ENCODE peak calls at places on chromosome 5, in five cellular contexts. One of them, this sample, is unnamed.

GRCh38 chr5:171832775-171833174 is 47.2 kb downstream of the SMIM23 start:
- DNase-seq in fibroblast of lung: no peak
- DNase-seq in HL-60: no peak
- DNase-seq in lower lobe of right lung: no peak
- DNase-seq in heart left ventricle: no peak
- DNase-seq in this sample: no peak

GRCh38 chr5:140800816-140801493 is at the start of gene PCDHA3:
- DNase-seq in fibroblast of lung: peak
- DNase-seq in HL-60: no peak
- DNase-seq in lower lobe of right lung: no peak
- DNase-seq in heart left ventricle: no peak
- DNase-seq in this sample: no peak

GRCh38 chr5:181223041-181223728 is at the start of gene TRIM41:
- DNase-seq in fibroblast of lung: peak
- DNase-seq in HL-60: peak
- DNase-seq in lower lobe of right lung: peak
- DNase-seq in heart left ventricle: peak
- DNase-seq in this sample: peak

GRCh38 chr5:1481266-1481998 is 36.2 kb upstream of the SLC6A3 start:
- DNase-seq in fibroblast of lung: no peak
- DNase-seq in HL-60: no peak
- DNase-seq in lower lobe of right lung: no peak
- DNase-seq in heart left ventricle: no peak
- DNase-seq in this sample: no peak

GRCh38 chr5:157100140-157100679 is 8.6 kb downstream of the HAVCR2 start:
- DNase-seq in fibroblast of lung: peak
- DNase-seq in HL-60: peak
- DNase-seq in lower lobe of right lung: no peak
- DNase-seq in heart left ventricle: no peak
- DNase-seq in this sample: peak

GRCh38 chr5:34011521-34011920 is 3.7 kb upstream of the AMACR start:
- DNase-seq in fibroblast of lung: peak
- DNase-seq in HL-60: no peak
- DNase-seq in lower lobe of right lung: no peak
- DNase-seq in heart left ventricle: no peak
- DNase-seq in this sample: no peak

GRCh38 chr5:1075555-1075881 is 36.3 kb downstream of the SLC12A7 start:
- DNase-seq in fibroblast of lung: no peak
- DNase-seq in HL-60: no peak
- DNase-seq in lower lobe of right lung: no peak
- DNase-seq in heart left ventricle: no peak
- DNase-seq in this sample: no peak

GRCh38 chr5:169652057-169652456 is 15.0 kb downstream of the DOCK2 start:
- DNase-seq in fibroblast of lung: no peak
- DNase-seq in HL-60: no peak
- DNase-seq in lower lobe of right lung: no peak
- DNase-seq in heart left ventricle: peak
- DNase-seq in this sample: no peak

GRCh38 chr5:90939208-90939607 is 380.6 kb downstream of the ADGRV1 start:
- DNase-seq in fibroblast of lung: peak
- DNase-seq in HL-60: no peak
- DNase-seq in lower lobe of right lung: no peak
- DNase-seq in heart left ventricle: no peak
- DNase-seq in this sample: no peak

GRCh38 chr5:67290620-67291019 is 94.0 kb upstream of the CD180 start:
- DNase-seq in fibroblast of lung: peak
- DNase-seq in HL-60: no peak
- DNase-seq in lower lobe of right lung: no peak
- DNase-seq in heart left ventricle: no peak
- DNase-seq in this sample: no peak

GRCh38 chr5:53381-54174 is 38.4 kb upstream of the PLEKHG4B start:
- DNase-seq in fibroblast of lung: peak
- DNase-seq in HL-60: no peak
- DNase-seq in lower lobe of right lung: no peak
- DNase-seq in heart left ventricle: peak
- DNase-seq in this sample: no peak

GRCh38 chr5:67680109-67680508 is 483.5 kb upstream of the CD180 start:
- DNase-seq in fibroblast of lung: no peak
- DNase-seq in HL-60: no peak
- DNase-seq in lower lobe of right lung: no peak
- DNase-seq in heart left ventricle: no peak
- DNase-seq in this sample: no peak

GRCh38 chr5:143896471-143896870 is 84.5 kb downstream of the HMHB1 start:
- DNase-seq in fibroblast of lung: no peak
- DNase-seq in HL-60: no peak
- DNase-seq in lower lobe of right lung: no peak
- DNase-seq in heart left ventricle: no peak
- DNase-seq in this sample: no peak

GRCh38 chr5:56861893-56862485 is 46.6 kb downstream of the MAP3K1 start:
- DNase-seq in fibroblast of lung: no peak
- DNase-seq in HL-60: no peak
- DNase-seq in lower lobe of right lung: no peak
- DNase-seq in heart left ventricle: no peak
- DNase-seq in this sample: no peak

GRCh38 chr5:157177935-157178334 is 2.7 kb upstream of the ITK start:
- DNase-seq in fibroblast of lung: no peak
- DNase-seq in HL-60: no peak
- DNase-seq in lower lobe of right lung: no peak
- DNase-seq in heart left ventricle: no peak
- DNase-seq in this sample: no peak

GRCh38 chr5:32182463-32183081 is 8.5 kb upstream of the GOLPH3 start:
- DNase-seq in fibroblast of lung: no peak
- DNase-seq in HL-60: no peak
- DNase-seq in lower lobe of right lung: no peak
- DNase-seq in heart left ventricle: no peak
- DNase-seq in this sample: no peak

GRCh38 chr5:172534229-172535169 is 80.2 kb upstream of the SH3PXD2B start:
- DNase-seq in fibroblast of lung: peak
- DNase-seq in HL-60: no peak
- DNase-seq in lower lobe of right lung: no peak
- DNase-seq in heart left ventricle: peak
- DNase-seq in this sample: no peak

GRCh38 chr5:40502736-40503135 is 177.0 kb upstream of the PTGER4 start:
- DNase-seq in fibroblast of lung: no peak
- DNase-seq in HL-60: no peak
- DNase-seq in lower lobe of right lung: no peak
- DNase-seq in heart left ventricle: no peak
- DNase-seq in this sample: no peak

GRCh38 chr5:151063136-151063544 is 17.7 kb downstream of the TNIP1 start:
- DNase-seq in fibroblast of lung: peak
- DNase-seq in HL-60: no peak
- DNase-seq in lower lobe of right lung: no peak
- DNase-seq in heart left ventricle: peak
- DNase-seq in this sample: no peak

GRCh38 chr5:162817381-162817780 is 620.0 kb upstream of the CCNG1 start:
- DNase-seq in fibroblast of lung: no peak
- DNase-seq in HL-60: no peak
- DNase-seq in lower lobe of right lung: no peak
- DNase-seq in heart left ventricle: no peak
- DNase-seq in this sample: no peak

GRCh38 chr5:89498699-89499098 is 615.7 kb upstream of the MEF2C start:
- DNase-seq in fibroblast of lung: peak
- DNase-seq in HL-60: no peak
- DNase-seq in lower lobe of right lung: no peak
- DNase-seq in heart left ventricle: no peak
- DNase-seq in this sample: no peak

GRCh38 chr5:96844476-96844990 is 31.8 kb upstream of the ERAP2 start:
- DNase-seq in fibroblast of lung: peak
- DNase-seq in HL-60: no peak
- DNase-seq in lower lobe of right lung: no peak
- DNase-seq in heart left ventricle: no peak
- DNase-seq in this sample: no peak

GRCh38 chr5:58143757-58144156 is 316.1 kb downstream of the PLK2 start:
- DNase-seq in fibroblast of lung: no peak
- DNase-seq in HL-60: no peak
- DNase-seq in lower lobe of right lung: no peak
- DNase-seq in heart left ventricle: no peak
- DNase-seq in this sample: no peak

GRCh38 chr5:14449052-14449661 is 132.4 kb upstream of the OTULINL start:
- DNase-seq in fibroblast of lung: peak
- DNase-seq in HL-60: no peak
- DNase-seq in lower lobe of right lung: no peak
- DNase-seq in heart left ventricle: no peak
- DNase-seq in this sample: peak

GRCh38 chr5:63121471-63121870 is 542.9 kb downstream of the LRRC70 start:
- DNase-seq in fibroblast of lung: peak
- DNase-seq in HL-60: no peak
- DNase-seq in lower lobe of right lung: no peak
- DNase-seq in heart left ventricle: no peak
- DNase-seq in this sample: no peak

GRCh38 chr5:7000316-7000715 is 287.1 kb downstream of the TENT4A start:
- DNase-seq in fibroblast of lung: no peak
- DNase-seq in HL-60: no peak
- DNase-seq in lower lobe of right lung: no peak
- DNase-seq in heart left ventricle: no peak
- DNase-seq in this sample: no peak

GRCh38 chr5:143606043-143606752 is 202.7 kb upstream of the NR3C1 start:
- DNase-seq in fibroblast of lung: no peak
- DNase-seq in HL-60: no peak
- DNase-seq in lower lobe of right lung: no peak
- DNase-seq in heart left ventricle: no peak
- DNase-seq in this sample: no peak

GRCh38 chr5:81393783-81394718 is at the start of gene ACOT12:
- DNase-seq in fibroblast of lung: peak
- DNase-seq in HL-60: no peak
- DNase-seq in lower lobe of right lung: peak
- DNase-seq in heart left ventricle: no peak
- DNase-seq in this sample: no peak

GRCh38 chr5:88786789-88787188 is 96.2 kb downstream of the MEF2C start:
- DNase-seq in fibroblast of lung: no peak
- DNase-seq in HL-60: no peak
- DNase-seq in lower lobe of right lung: no peak
- DNase-seq in heart left ventricle: no peak
- DNase-seq in this sample: no peak

GRCh38 chr5:152547202-152547601 is 142.1 kb upstream of the NMUR2 start:
- DNase-seq in fibroblast of lung: no peak
- DNase-seq in HL-60: no peak
- DNase-seq in lower lobe of right lung: no peak
- DNase-seq in heart left ventricle: no peak
- DNase-seq in this sample: no peak

GRCh38 chr5:1983919-1984695 is 101.4 kb upstream of the IRX4 start:
- DNase-seq in fibroblast of lung: no peak
- DNase-seq in HL-60: no peak
- DNase-seq in lower lobe of right lung: no peak
- DNase-seq in heart left ventricle: no peak
- DNase-seq in this sample: no peak

DNA sequence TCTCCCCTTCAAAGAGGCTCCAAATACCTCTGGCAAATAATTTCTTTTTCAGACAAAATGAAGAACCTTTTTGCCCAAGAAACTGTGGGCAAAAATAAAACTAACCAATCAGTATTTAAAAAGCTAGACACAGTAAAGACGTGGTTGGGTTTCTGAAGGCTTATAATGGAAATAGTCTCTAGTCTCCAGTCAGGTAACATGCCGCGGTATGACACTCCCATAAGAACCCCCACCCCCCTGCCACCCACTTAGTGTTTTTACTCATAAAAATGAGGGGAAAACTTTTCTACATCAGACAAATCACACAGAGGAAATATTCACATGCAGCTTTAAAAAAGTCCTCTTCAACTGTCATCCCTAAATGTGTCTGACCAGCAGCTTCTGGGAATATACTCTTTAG is 105.3 kb downstream of the THBS4 start:
- DNase-seq in fibroblast of lung: no peak
- DNase-seq in HL-60: no peak
- DNase-seq in lower lobe of right lung: no peak
- DNase-seq in heart left ventricle: no peak
- DNase-seq in this sample: no peak
- H3K4me3 ChIP-seq in fibroblast of lung: no peak
- H3K4me3 ChIP-seq in HL-60: no peak
- H3K4me3 ChIP-seq in lower lobe of right lung: no peak
- H3K4me3 ChIP-seq in heart left ventricle: no peak
- H3K4me3 ChIP-seq in this sample: no peak

GRCh38 chr5:77845273-77845646 is 69.1 kb upstream of the TBCA start:
- DNase-seq in fibroblast of lung: no peak
- DNase-seq in HL-60: no peak
- DNase-seq in lower lobe of right lung: no peak
- DNase-seq in heart left ventricle: no peak
- DNase-seq in this sample: no peak
- H3K4me3 ChIP-seq in fibroblast of lung: peak
- H3K4me3 ChIP-seq in HL-60: no peak
- H3K4me3 ChIP-seq in lower lobe of right lung: peak
- H3K4me3 ChIP-seq in heart left ventricle: no peak
- H3K4me3 ChIP-seq in this sample: peak

GRCh38 chr5:147509710-147510651 is at the start of gene DPYSL3:
- DNase-seq in fibroblast of lung: peak
- DNase-seq in HL-60: no peak
- DNase-seq in lower lobe of right lung: peak
- DNase-seq in heart left ventricle: peak
- DNase-seq in this sample: no peak

GRCh38 chr5:147504535-147504934 is 5.3 kb downstream of the DPYSL3 start:
- DNase-seq in fibroblast of lung: peak
- DNase-seq in HL-60: no peak
- DNase-seq in lower lobe of right lung: no peak
- DNase-seq in heart left ventricle: no peak
- DNase-seq in this sample: no peak

GRCh38 chr5:147508711-147509040 is 1.2 kb downstream of the DPYSL3 start:
- DNase-seq in fibroblast of lung: no peak
- DNase-seq in HL-60: no peak
- DNase-seq in lower lobe of right lung: no peak
- DNase-seq in heart left ventricle: no peak
- DNase-seq in this sample: no peak

GRCh38 chr5:147509041-147509709 is 693 bp downstream of the DPYSL3 start:
- DNase-seq in fibroblast of lung: peak
- DNase-seq in HL-60: no peak
- DNase-seq in lower lobe of right lung: no peak
- DNase-seq in heart left ventricle: peak
- DNase-seq in this sample: no peak

DNA sequence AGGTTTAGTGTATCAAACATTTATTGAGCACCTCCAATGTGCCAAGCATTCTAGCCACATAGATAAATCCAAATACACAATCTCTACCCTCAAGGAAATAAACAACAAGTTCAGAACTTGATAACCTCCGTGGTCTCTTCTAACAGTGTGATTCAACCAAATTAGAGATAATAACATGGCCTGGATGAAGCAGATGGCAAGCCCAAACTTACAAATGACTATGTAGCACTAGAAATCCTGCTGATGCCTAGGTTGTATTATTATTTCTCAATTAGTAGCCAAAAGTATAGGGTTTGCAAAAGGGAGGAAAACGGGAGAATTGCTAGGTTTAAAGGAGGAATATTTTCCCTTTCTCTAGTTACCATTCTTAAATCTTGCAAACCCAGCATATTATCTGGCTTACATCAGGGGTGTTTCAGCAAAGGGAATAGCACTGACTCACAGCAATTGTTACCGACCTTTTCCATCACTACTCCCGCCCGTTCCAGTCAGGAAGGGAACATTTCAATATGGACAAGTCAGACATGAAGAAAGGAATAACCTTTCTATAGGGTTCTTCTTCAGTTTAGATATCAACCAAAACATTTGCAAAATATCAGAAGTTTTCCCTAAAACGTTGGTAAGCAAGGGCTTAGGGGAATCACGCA is 2.3 kb downstream of the DPYSL3 start:
- DNase-seq in fibroblast of lung: peak
- DNase-seq in HL-60: no peak
- DNase-seq in lower lobe of right lung: no peak
- DNase-seq in heart left ventricle: peak
- DNase-seq in this sample: no peak
- H3K4me3 ChIP-seq in fibroblast of lung: peak
- H3K4me3 ChIP-seq in HL-60: no peak
- H3K4me3 ChIP-seq in lower lobe of right lung: peak
- H3K4me3 ChIP-seq in heart left ventricle: peak
- H3K4me3 ChIP-seq in this sample: peak

GRCh38 chr5:64165160-64165499 is 513 bp upstream of the RNF180 start:
- DNase-seq in fibroblast of lung: peak
- DNase-seq in HL-60: no peak
- DNase-seq in lower lobe of right lung: no peak
- DNase-seq in heart left ventricle: no peak
- DNase-seq in this sample: no peak
- H3K4me3 ChIP-seq in fibroblast of lung: peak
- H3K4me3 ChIP-seq in HL-60: no peak
- H3K4me3 ChIP-seq in lower lobe of right lung: peak
- H3K4me3 ChIP-seq in heart left ventricle: peak
- H3K4me3 ChIP-seq in this sample: peak